ENCODE peak calls at places on chromosomes 13 and 19, in five cellular contexts. A is fibroblast of lung, Q is HFFc6, S is brain microvascular endothelial cell, L is RWPE1. J is an unnamed sample.

GRCh38 chr13:109297628-109298027 is 488.8 kb downstream of the IRS2 start:
- DNase-seq in S (peak; percentile 50), L (no peak), A (peak; percentile 89), Q (peak; percentile 94), J (no peak)

GRCh38 chr19:41945135-41945766 is 13.9 kb downstream of the RABAC1 start:
- DNase-seq in Q (no peak), S (no peak), L (no peak), A (no peak), J (no peak)

GRCh38 chr13:113791761-113792160 is 32.7 kb downstream of the TMEM255B start:
- DNase-seq in A (no peak), S (no peak), L (no peak), Q (no peak), J (no peak)

GRCh38 chr13:27424246-27425150 is at the start of gene GTF3A:
- DNase-seq in A (peak; percentile 84), Q (peak; percentile 63), S (peak; percentile 64), L (peak; percentile 93), J (peak; percentile 95)

GRCh38 chr19:53047379-53047778 is 2.8 kb downstream of the ERVV-2 start:
- DNase-seq in Q (no peak), L (no peak), S (no peak), A (no peak), J (peak; percentile 14)

GRCh38 chr13:46172531-46172991 is 9.4 kb downstream of the LCP1 start:
- DNase-seq in L (no peak), A (no peak), Q (no peak), S (no peak), J (peak; percentile 72)

GRCh38 chr13:62779146-62779545 is 1363.5 kb upstream of the PCDH20 start:
- DNase-seq in A (no peak), S (no peak), L (no peak), Q (no peak), J (no peak)

GRCh38 chr13:46182491-46182877 is 507 bp upstream of the LCP1 start:
- DNase-seq in Q (no peak), L (no peak), A (no peak), S (no peak), J (no peak)

GRCh38 chr13:114050536-114051450 is 76.9 kb upstream of the C13orf46 start:
- DNase-seq in Q (no peak), A (no peak), S (no peak), L (no peak), J (no peak)

GRCh38 chr13:106063591-106064308 is 471.7 kb downstream of the EFNB2 start:
- DNase-seq in Q (peak; percentile 78), A (peak; percentile 55), S (peak; percentile 91), L (peak; percentile 16), J (no peak)

GRCh38 chr19:40281381-40282208 is 3.5 kb downstream of the AKT2 start:
- DNase-seq in A (no peak), L (no peak), S (no peak), Q (no peak), J (no peak)